ENCODE peak calls at places on chromosomes 13 and 19, in four cellular contexts. L is smooth muscle cell of the brain vasculature; D is HS-27A; S is activated CD8-positive, alpha-beta memory T cell treated with anti-CD3 and anti-CD28 coated beads, Interleukin-2, amount 50 U/mL, for 4 hours. Q is an unnamed sample.

GRCh38 chr19:21052902-21053301 is 29.1 kb upstream of the ZNF714 start:
- DNase-seq in L (no peak), S (no peak), D (no peak), Q (no peak)

GRCh38 chr19:2790557-2791271 is 5.4 kb downstream of the THOP1 start:
- DNase-seq in D (no peak), S (no peak), L (no peak), Q (no peak)

GRCh38 chr19:19382118-19382517 is 23.4 kb upstream of the GATAD2A start:
- DNase-seq in S (no peak), D (no peak), L (no peak), Q (no peak)

GRCh38 chr13:96662036-96662435 is 332.2 kb downstream of the OXGR1 start:
- DNase-seq in D (no peak), L (no peak), S (no peak), Q (no peak)

GRCh38 chr13:60396008-60396782 is 825 bp upstream of the TDRD3 start:
- DNase-seq in S (peak), L (peak), D (peak), Q (peak)

GRCh38 chr13:48571121-48571901 is 38.4 kb upstream of the RCBTB2 start:
- DNase-seq in D (no peak), L (peak), S (no peak), Q (no peak)

GRCh38 chr19:45279587-45280192 is 28.6 kb downstream of the MARK4 start:
- DNase-seq in D (no peak), S (no peak), L (no peak), Q (no peak)

GRCh38 chr19:33404506-33404905 is 31.0 kb downstream of the CEBPG start:
- DNase-seq in D (no peak), S (no peak), L (no peak), Q (no peak)

GRCh38 chr13:45007823-45008222 is 18.5 kb downstream of the GPALPP1 start:
- DNase-seq in S (no peak), D (no peak), L (no peak), Q (no peak)

GRCh38 chr13:21970918-21971317 is 300.0 kb downstream of the FGF9 start:
- DNase-seq in S (no peak), L (no peak), D (no peak), Q (no peak)

GRCh38 chr19:38815059-38816001 is 2.6 kb upstream of the LGALS4 start:
- DNase-seq in L (no peak), D (no peak), S (no peak), Q (no peak)

GRCh38 chr19:49716154-49716553 is 25.2 kb downstream of the CPT1C start:
- DNase-seq in D (no peak), L (no peak), S (no peak), Q (no peak)

GRCh38 chr19:39142655-39143054 is 17.1 kb downstream of the PAK4 start:
- DNase-seq in S (no peak), D (no peak), L (no peak), Q (no peak)

GRCh38 chr19:7622933-7623685 is 6.2 kb downstream of the XAB2 start:
- DNase-seq in D (no peak), L (no peak), S (no peak), Q (no peak)

GRCh38 chr13:113837554-113838355 is 26.1 kb downstream of the GAS6 start:
- DNase-seq in L (peak), S (no peak), D (peak), Q (peak)

GRCh38 chr19:46133101-46133627 is 8.7 kb upstream of the IGFL3 start:
- DNase-seq in D (peak), L (peak), S (no peak), Q (peak)

GRCh38 chr19:2053601-2054389 is 2.8 kb upstream of the MKNK2 start:
- DNase-seq in D (no peak), S (no peak), L (no peak), Q (no peak)

GRCh38 chr13:87669379-87669978 is 1.7 kb upstream of the SLITRK5 start:
- DNase-seq in S (no peak), D (no peak), L (no peak), Q (no peak)

GRCh38 chr13:21043898-21044297 is 17.5 kb downstream of the LATS2 start:
- DNase-seq in L (no peak), S (no peak), D (no peak), Q (no peak)

GRCh38 chr19:18481505-18482222 is 40.2 kb downstream of the ELL start:
- DNase-seq in D (no peak), L (no peak), S (no peak), Q (no peak)

GRCh38 chr13:32610977-32611376 is 24.7 kb downstream of the PDS5B start:
- DNase-seq in S (no peak), D (no peak), L (no peak), Q (no peak)

GRCh38 chr19:48095637-48096175 is 14.9 kb downstream of the PLA2G4C start:
- DNase-seq in D (no peak), S (no peak), L (no peak), Q (no peak)

GRCh38 chr19:53041366-53041765 is 3.2 kb upstream of the ERVV-2 start:
- DNase-seq in L (no peak), D (no peak), S (no peak), Q (no peak)

GRCh38 chr19:55146648-55147218 is 2.3 kb downstream of the TNNT1 start:
- DNase-seq in L (no peak), D (no peak), S (no peak), Q (no peak)

GRCh38 chr13:49633687-49634086 is 5.4 kb downstream of the ARL11 start:
- DNase-seq in L (no peak), S (no peak), D (no peak), Q (no peak)

GRCh38 chr19:19461306-19461670 is 54.1 kb downstream of the TSSK6 start:
- DNase-seq in D (no peak), L (no peak), S (no peak), Q (no peak)

GRCh38 chr13:73715114-73715909 is 418.9 kb downstream of the KLF12 start:
- DNase-seq in L (no peak), S (peak), D (no peak), Q (no peak)

GRCh38 chr13:97786510-97786909 is 167.0 kb upstream of the IPO5 start:
- DNase-seq in L (no peak), S (no peak), D (no peak), Q (no peak)

GRCh38 chr19:5292453-5292842 is 48.2 kb downstream of the PTPRS start:
- DNase-seq in S (peak), D (no peak), L (no peak), Q (no peak)

GRCh38 chr19:50911206-50912101 is at the start of gene KLK4:
- DNase-seq in L (no peak), D (no peak), S (no peak), Q (no peak)